ENCODE peak calls at places on chromosomes 1 and 21, in nine cellular contexts. N, B, E, L, C, M, W, U and T are unnamed samples.

GRCh38 chr1:153534226-153534932 is 1.4 kb downstream of the S100A6 start:
- DNase-seq in N (no peak), B (no peak), E (no peak), L (no peak), C (no peak), M (no peak), W (no peak), U (no peak), T (no peak)

GRCh38 chr1:19311503-19311930 is 427 bp downstream of the AKR7A2 start:
- DNase-seq in N (no peak), B (no peak), E (no peak), L (no peak), C (no peak), M (peak), W (no peak), U (peak), T (no peak)

GRCh38 chr21:16285646-16286223 is 556.0 kb downstream of the USP25 start:
- DNase-seq in N (no peak), B (no peak), E (no peak), L (no peak), C (no peak), M (no peak), W (no peak), U (no peak), T (no peak)

GRCh38 chr1:155892801-155893200 is 18.3 kb downstream of the RIT1 start:
- DNase-seq in N (no peak), B (no peak), E (no peak), L (peak), C (no peak), M (no peak), W (no peak), U (no peak), T (no peak)

GRCh38 chr1:61083014-61083798 is 845 bp downstream of the NFIA start:
- DNase-seq in N (peak), B (peak), E (peak), L (no peak), C (peak), M (peak), W (no peak), U (peak), T (no peak)

GRCh38 chr1:46173361-46173856 is 1.5 kb upstream of the TSPAN1 start:
- DNase-seq in N (no peak), B (no peak), E (peak), L (peak), C (no peak), M (no peak), W (no peak), U (no peak), T (no peak)

GRCh38 chr1:233341117-233341516 is 13.6 kb downstream of the MAP3K21 start:
- DNase-seq in N (no peak), B (no peak), E (no peak), L (no peak), C (no peak), M (no peak), W (peak), U (no peak), T (no peak)

GRCh38 chr1:23367451-23367790 is 2.2 kb downstream of the ZNF436 start:
- DNase-seq in N (no peak), B (peak), E (no peak), L (no peak), C (no peak), M (no peak), W (no peak), U (no peak), T (no peak)

GRCh38 chr1:29280780-29281131 is 44.4 kb downstream of the PTPRU start:
- DNase-seq in N (no peak), B (no peak), E (no peak), L (peak), C (no peak), M (no peak), W (no peak), U (no peak), T (no peak)

GRCh38 chr21:45151484-45152115 is 77.2 kb downstream of the ADARB1 start:
- DNase-seq in N (no peak), B (no peak), E (no peak), L (no peak), C (no peak), M (no peak), W (no peak), U (no peak), T (no peak)

GRCh38 chr1:163673756-163674155 is 352.0 kb downstream of the NUF2 start:
- DNase-seq in N (no peak), B (no peak), E (no peak), L (no peak), C (no peak), M (no peak), W (peak), U (no peak), T (no peak)

GRCh38 chr1:64920936-64921589 is 45.3 kb downstream of the JAK1 start:
- DNase-seq in N (no peak), B (no peak), E (no peak), L (peak), C (no peak), M (no peak), W (no peak), U (no peak), T (no peak)